ENCODE peak calls at places on chromosomes 3 and 15, in eight cellular contexts. K is neural crest cell; F is GM23248; A is lower leg skin; H is BJ; O is Daoy; P is stimulated activated CD8-positive, alpha-beta memory T cell treated with anti-CD3 and anti-CD28 coated beads, Interleukin-15, amount 100 ng/mL, for 1 hour; V is GM03348. T is an unnamed sample.

GRCh38 chr3:172159962-172160538 is 120.7 kb downstream of the FNDC3B start:
- DNase-seq in K (no peak), F (peak; percentile 71), A (no peak), H (no peak), O (peak; percentile 78), P (no peak), V (no peak), T (peak; percentile 24)

GRCh38 chr3:44674211-44674610 is 25.7 kb downstream of the ZNF35 start:
- DNase-seq in K (no peak), F (no peak), A (no peak), H (no peak), O (no peak), P (no peak), V (no peak), T (no peak)

GRCh38 chr3:100044369-100044768 is 69.9 kb downstream of the FILIP1L start:
- DNase-seq in K (no peak), F (no peak), A (no peak), H (no peak), O (no peak), P (no peak), V (no peak), T (no peak)

GRCh38 chr3:52532517-52532837 is 1.2 kb downstream of the NT5DC2 start:
- DNase-seq in K (peak; percentile 13), F (peak; percentile 44), A (peak; percentile 86), H (no peak), O (peak; percentile 83), P (no peak), V (peak; percentile 46), T (peak; percentile 14)

GRCh38 chr15:83046558-83047127 is 20.4 kb downstream of the BTBD1 start:
- DNase-seq in K (no peak), F (peak; percentile 74), A (no peak), H (no peak), O (no peak), P (no peak), V (peak; percentile 69), T (no peak)

GRCh38 chr15:42053914-42054313 is 33.1 kb upstream of the PLA2G4E start:
- DNase-seq in K (no peak), F (no peak), A (no peak), H (no peak), O (no peak), P (no peak), V (no peak), T (no peak)

GRCh38 chr3:16239082-16239770 is 25.5 kb downstream of the DPH3 start:
- DNase-seq in K (no peak), F (peak; percentile 27), A (no peak), H (no peak), O (no peak), P (no peak), V (peak; percentile 10), T (no peak)

GRCh38 chr3:188326968-188327367 is 173.0 kb downstream of the LPP start:
- DNase-seq in K (no peak), F (no peak), A (no peak), H (no peak), O (no peak), P (no peak), V (no peak), T (no peak)

GRCh38 chr3:183884097-183884436 is 613 bp downstream of the PARL start:
- DNase-seq in K (no peak), F (no peak), A (no peak), H (no peak), O (no peak), P (no peak), V (no peak), T (no peak)

GRCh38 chr3:195909294-195909644 is 918 bp upstream of the TNK2 start:
- DNase-seq in K (no peak), F (peak; percentile 65), A (no peak), H (no peak), O (peak; percentile 50), P (no peak), V (no peak), T (no peak)

GRCh38 chr3:130950124-130950523 is 56.2 kb downstream of the ATP2C1 start:
- DNase-seq in K (no peak), F (no peak), A (no peak), H (no peak), O (no peak), P (no peak), V (no peak), T (no peak)

GRCh38 chr3:101721650-101721917 is 2.8 kb upstream of the CEP97 start:
- DNase-seq in K (no peak), F (no peak), A (no peak), H (no peak), O (no peak), P (no peak), V (no peak), T (no peak)

GRCh38 chr15:99696096-99696495 is 37.1 kb downstream of the LYSMD4 start:
- DNase-seq in K (no peak), F (no peak), A (no peak), H (no peak), O (no peak), P (no peak), V (no peak), T (no peak)